ENCODE peak calls at places on chromosomes 2 and 18, in four cellular contexts. One of them, this sample, is unnamed.

GRCh38 chr2:238026953-238027505 is 33.8 kb upstream of the SCLY start:
- DNase-seq in NCI-H2171: no peak
- DNase-seq in fibroblast of the conjunctiva: no peak
- DNase-seq in GM03348: no peak
- DNase-seq in this sample: peak; percentile 11

GRCh38 chr2:2199841-2200240 is 131.2 kb downstream of the MYT1L start:
- DNase-seq in NCI-H2171: no peak
- DNase-seq in fibroblast of the conjunctiva: no peak
- DNase-seq in GM03348: no peak
- DNase-seq in this sample: no peak

GRCh38 chr2:165646321-165646801 is 147.7 kb downstream of the GALNT3 start:
- DNase-seq in NCI-H2171: peak; percentile 95
- DNase-seq in fibroblast of the conjunctiva: no peak
- DNase-seq in GM03348: peak; percentile 8
- DNase-seq in this sample: peak; percentile 42

GRCh38 chr18:57854726-57855125 is 51.6 kb upstream of the ATP8B1 start:
- DNase-seq in fibroblast of the conjunctiva: no peak
- DNase-seq in NCI-H2171: no peak
- DNase-seq in GM03348: no peak
- DNase-seq in this sample: no peak

GRCh38 chr2:46490521-46491141 is 11.3 kb downstream of the TMEM247 start:
- DNase-seq in GM03348: peak; percentile 51
- DNase-seq in fibroblast of the conjunctiva: no peak
- DNase-seq in NCI-H2171: no peak
- DNase-seq in this sample: no peak

GRCh38 chr2:19676770-19677169 is 225.0 kb downstream of the TTC32 start:
- DNase-seq in NCI-H2171: no peak
- DNase-seq in GM03348: no peak
- DNase-seq in fibroblast of the conjunctiva: no peak
- DNase-seq in this sample: no peak

GRCh38 chr2:205749078-205749477 is 66.8 kb downstream of the NRP2 start:
- DNase-seq in fibroblast of the conjunctiva: no peak
- DNase-seq in GM03348: no peak
- DNase-seq in NCI-H2171: no peak
- DNase-seq in this sample: no peak

GRCh38 chr18:39506581-39506980 is 1941.0 kb upstream of the CELF4 start:
- DNase-seq in fibroblast of the conjunctiva: no peak
- DNase-seq in NCI-H2171: no peak
- DNase-seq in GM03348: no peak
- DNase-seq in this sample: no peak

GRCh38 chr2:40357667-40358066 is 94.2 kb downstream of the SLC8A1 start:
- DNase-seq in fibroblast of the conjunctiva: no peak
- DNase-seq in NCI-H2171: no peak
- DNase-seq in GM03348: no peak
- DNase-seq in this sample: peak; percentile 46

GRCh38 chr2:19369341-19369955 is 11.0 kb upstream of the OSR1 start:
- DNase-seq in NCI-H2171: no peak
- DNase-seq in fibroblast of the conjunctiva: peak; percentile 55
- DNase-seq in GM03348: peak; percentile 49
- DNase-seq in this sample: peak; percentile 74

GRCh38 chr2:30678410-30679137 is 128.7 kb downstream of the CAPN13 start:
- DNase-seq in fibroblast of the conjunctiva: no peak
- DNase-seq in NCI-H2171: no peak
- DNase-seq in GM03348: no peak
- DNase-seq in this sample: no peak

GRCh38 chr2:39837856-39838453 is 58.9 kb upstream of the THUMPD2 start:
- DNase-seq in fibroblast of the conjunctiva: no peak
- DNase-seq in GM03348: peak; percentile 45
- DNase-seq in NCI-H2171: no peak
- DNase-seq in this sample: peak; percentile 61

GRCh38 chr18:55546873-55547704 is 40.9 kb downstream of the TCF4 start:
- DNase-seq in GM03348: peak; percentile 68
- DNase-seq in fibroblast of the conjunctiva: peak; percentile 9
- DNase-seq in NCI-H2171: no peak
- DNase-seq in this sample: peak; percentile 79

GRCh38 chr2:167818521-167818920 is 428.9 kb downstream of the STK39 start:
- DNase-seq in NCI-H2171: no peak
- DNase-seq in GM03348: no peak
- DNase-seq in fibroblast of the conjunctiva: no peak
- DNase-seq in this sample: no peak

GRCh38 chr2:201854221-201854801 is 48.0 kb downstream of the CDK15 start:
- DNase-seq in fibroblast of the conjunctiva: peak; percentile 88
- DNase-seq in GM03348: peak; percentile 81
- DNase-seq in NCI-H2171: no peak
- DNase-seq in this sample: peak; percentile 98

GRCh38 chr2:172710584-172711024 is 25.0 kb upstream of the RAPGEF4 start:
- DNase-seq in fibroblast of the conjunctiva: peak; percentile 38
- DNase-seq in GM03348: peak; percentile 68
- DNase-seq in NCI-H2171: peak; percentile 23
- DNase-seq in this sample: peak; percentile 90

GRCh38 chr2:100820346-100821254 is 661 bp downstream of the NPAS2 start:
- DNase-seq in GM03348: no peak
- DNase-seq in NCI-H2171: no peak
- DNase-seq in fibroblast of the conjunctiva: no peak
- DNase-seq in this sample: peak; percentile 14

GRCh38 chr2:53490659-53491058 is 276.9 kb upstream of the CHAC2 start:
- DNase-seq in NCI-H2171: no peak
- DNase-seq in fibroblast of the conjunctiva: no peak
- DNase-seq in GM03348: peak; percentile 68
- DNase-seq in this sample: peak; percentile 74

GRCh38 chr2:215465246-215465645 is 29.4 kb upstream of the FN1 start:
- DNase-seq in GM03348: no peak
- DNase-seq in fibroblast of the conjunctiva: no peak
- DNase-seq in NCI-H2171: no peak
- DNase-seq in this sample: no peak

GRCh38 chr18:63936156-63936931 is 12.8 kb upstream of the HMSD start:
- DNase-seq in NCI-H2171: peak; percentile 32
- DNase-seq in fibroblast of the conjunctiva: peak; percentile 45
- DNase-seq in GM03348: peak; percentile 92
- DNase-seq in this sample: peak; percentile 92

GRCh38 chr2:66495788-66496640 is 61.1 kb downstream of the MEIS1 start:
- DNase-seq in NCI-H2171: no peak
- DNase-seq in GM03348: peak; percentile 81
- DNase-seq in fibroblast of the conjunctiva: peak; percentile 26
- DNase-seq in this sample: peak; percentile 96

GRCh38 chr2:74375838-74376237 is 4.3 kb downstream of the DCTN1 start:
- DNase-seq in fibroblast of the conjunctiva: no peak
- DNase-seq in NCI-H2171: no peak
- DNase-seq in GM03348: no peak
- DNase-seq in this sample: no peak

GRCh38 chr2:81645750-81646301 is 1341.3 kb upstream of the LRRTM1 start:
- DNase-seq in fibroblast of the conjunctiva: no peak
- DNase-seq in NCI-H2171: no peak
- DNase-seq in GM03348: no peak
- DNase-seq in this sample: no peak

GRCh38 chr2:126970583-126970982 is 71.9 kb downstream of the TEX51 start:
- DNase-seq in GM03348: no peak
- DNase-seq in NCI-H2171: no peak
- DNase-seq in fibroblast of the conjunctiva: no peak
- DNase-seq in this sample: peak; percentile 4

GRCh38 chr2:20615046-20615465 is 35.8 kb downstream of the HS1BP3 start:
- DNase-seq in fibroblast of the conjunctiva: no peak
- DNase-seq in NCI-H2171: no peak
- DNase-seq in GM03348: no peak
- DNase-seq in this sample: no peak

GRCh38 chr2:214808961-214809750 is at the start of gene BARD1:
- DNase-seq in GM03348: peak; percentile 78
- DNase-seq in NCI-H2171: peak; percentile 20
- DNase-seq in fibroblast of the conjunctiva: peak; percentile 69
- DNase-seq in this sample: peak; percentile 84

GRCh38 chr18:79584491-79585394 is 94.9 kb upstream of the CTDP1 start:
- DNase-seq in fibroblast of the conjunctiva: no peak
- DNase-seq in GM03348: no peak
- DNase-seq in NCI-H2171: no peak
- DNase-seq in this sample: no peak

GRCh38 chr2:229715895-229716507 is 1.6 kb upstream of the DNER start:
- DNase-seq in GM03348: no peak
- DNase-seq in NCI-H2171: no peak
- DNase-seq in fibroblast of the conjunctiva: no peak
- DNase-seq in this sample: no peak

GRCh38 chr18:22348521-22349316 is 69.0 kb downstream of the CTAGE1 start:
- DNase-seq in NCI-H2171: no peak
- DNase-seq in fibroblast of the conjunctiva: no peak
- DNase-seq in GM03348: peak; percentile 85
- DNase-seq in this sample: peak; percentile 66

GRCh38 chr2:143284087-143284675 is 155.0 kb downstream of the ARHGAP15 start:
- DNase-seq in fibroblast of the conjunctiva: peak; percentile 37
- DNase-seq in GM03348: peak; percentile 14
- DNase-seq in NCI-H2171: no peak
- DNase-seq in this sample: peak; percentile 65

GRCh38 chr2:7703523-7704144 is 786.4 kb downstream of the RNF144A start:
- DNase-seq in fibroblast of the conjunctiva: no peak
- DNase-seq in GM03348: no peak
- DNase-seq in NCI-H2171: no peak
- DNase-seq in this sample: no peak

GRCh38 chr2:140801311-140801710 is 1329.5 kb downstream of the LRP1B start:
- DNase-seq in GM03348: no peak
- DNase-seq in fibroblast of the conjunctiva: no peak
- DNase-seq in NCI-H2171: no peak
- DNase-seq in this sample: no peak